ENCODE peak calls at places on chromosomes 1 and 21, in four cellular contexts. F, D, K and O are unnamed samples.
A peak's percentile ranks its signal among the peaks of the same experiment; 100 is the strongest.

GRCh38 chr1:245334827-245335490 is 180.2 kb downstream of the KIF26B start:
- DNase-seq in F (no peak), D (no peak), K (no peak), O (peak; percentile 37)

GRCh38 chr21:38956791-38957571 is 151.3 kb downstream of the ETS2 start:
- DNase-seq in F (no peak), D (no peak), K (no peak), O (peak; percentile 27)

GRCh38 chr1:165896277-165896676 is 68.9 kb downstream of the UCK2 start:
- DNase-seq in F (no peak), D (no peak), K (no peak), O (no peak)

GRCh38 chr1:247079141-247079874 is 697 bp upstream of the ZNF670 start:
- DNase-seq in F (peak; percentile 20), D (no peak), K (peak; percentile 88), O (peak; percentile 36)

GRCh38 chr1:32878183-32878582 is 7.5 kb upstream of the FNDC5 start:
- DNase-seq in F (no peak), D (no peak), K (no peak), O (no peak)

GRCh38 chr1:162360874-162361260 is 15.8 kb downstream of the SPATA46 start:
- DNase-seq in F (no peak), D (no peak), K (no peak), O (no peak)

GRCh38 chr1:218521414-218522169 is 176.5 kb downstream of the TGFB2 start:
- DNase-seq in F (no peak), D (peak; percentile 41), K (peak; percentile 45), O (peak; percentile 57)

GRCh38 chr1:182035097-182035770 is 26.3 kb downstream of the ZNF648 start:
- DNase-seq in F (no peak), D (no peak), K (no peak), O (no peak)

GRCh38 chr1:196056966-196057365 is 551.3 kb downstream of the KCNT2 start:
- DNase-seq in F (no peak), D (no peak), K (no peak), O (no peak)

GRCh38 chr1:152367436-152367835 is 7.6 kb upstream of the FLG2 start:
- DNase-seq in F (no peak), D (no peak), K (no peak), O (no peak)

GRCh38 chr1:64042331-64043100 is 160.9 kb upstream of the UBE2U start:
- DNase-seq in F (no peak), D (no peak), K (no peak), O (no peak)

GRCh38 chr1:68174173-68175113 is 57.9 kb downstream of the WLS start:
- DNase-seq in F (peak; percentile 84), D (peak; percentile 22), K (no peak), O (no peak)
- TF ChIP-seq TCF7L2 in F (no peak), D (no peak), K (no peak), O (no peak)

GRCh38 chr1:168135982-168136708 is 585 bp downstream of the GPR161 start:
- DNase-seq in F (no peak), D (no peak), K (no peak), O (peak; percentile 27)
- TF ChIP-seq TCF7L2 in F (no peak), D (no peak), K (no peak), O (no peak)

DNA sequence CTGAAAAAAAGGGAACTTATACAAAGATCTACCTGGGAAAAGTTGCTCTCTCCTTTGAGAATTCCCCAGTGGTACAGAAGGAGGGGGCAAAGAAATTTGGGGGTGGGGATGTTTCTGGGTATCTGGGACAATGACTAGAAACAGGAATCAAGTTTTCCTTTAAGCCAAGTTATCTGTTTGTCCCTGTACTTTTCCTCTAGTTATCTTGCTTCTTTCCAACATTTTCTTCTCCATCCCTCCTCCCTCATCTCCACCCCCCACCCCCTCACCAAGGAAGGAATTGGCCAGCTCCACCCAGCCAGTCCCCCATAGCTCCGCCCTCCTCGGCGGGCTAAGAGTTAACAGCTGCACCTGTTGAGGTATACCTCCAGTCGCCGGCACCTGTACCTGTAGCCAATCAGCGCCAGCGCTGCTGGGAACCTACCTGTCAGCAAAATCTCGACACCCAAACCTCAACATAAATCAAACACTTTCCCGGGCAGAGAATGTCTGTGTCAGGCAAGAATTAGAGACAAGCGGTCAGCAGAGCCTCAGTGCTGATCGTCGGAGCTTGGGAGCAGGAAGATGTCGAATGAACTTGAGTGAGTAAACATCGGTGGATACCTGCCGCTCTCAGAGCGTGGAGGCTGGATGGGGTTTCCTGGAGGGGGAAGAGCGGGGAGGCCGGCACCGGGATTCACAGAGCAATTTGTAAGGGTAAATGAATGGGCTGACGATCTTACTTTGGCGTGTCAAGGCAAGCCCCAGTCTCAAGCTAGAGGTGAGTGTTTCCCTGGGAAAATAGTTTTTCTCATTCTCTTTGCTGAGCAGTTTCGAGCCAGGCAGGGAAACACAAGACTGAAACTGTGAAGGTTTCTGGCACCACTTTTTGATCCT is at the start of gene GRHL3:
- DNase-seq in F (no peak), D (peak; percentile 46), K (no peak), O (no peak)
- TF ChIP-seq TCF7L2 in F (no peak), D (no peak), K (no peak), O (no peak)

GRCh38 chr1:109299087-109299983 is 7.5 kb downstream of the MYBPHL start:
- DNase-seq in F (no peak), D (no peak), K (peak; percentile 98), O (no peak)
- TF ChIP-seq TCF7L2 in F (no peak), D (no peak), K (no peak), O (no peak)

DNA sequence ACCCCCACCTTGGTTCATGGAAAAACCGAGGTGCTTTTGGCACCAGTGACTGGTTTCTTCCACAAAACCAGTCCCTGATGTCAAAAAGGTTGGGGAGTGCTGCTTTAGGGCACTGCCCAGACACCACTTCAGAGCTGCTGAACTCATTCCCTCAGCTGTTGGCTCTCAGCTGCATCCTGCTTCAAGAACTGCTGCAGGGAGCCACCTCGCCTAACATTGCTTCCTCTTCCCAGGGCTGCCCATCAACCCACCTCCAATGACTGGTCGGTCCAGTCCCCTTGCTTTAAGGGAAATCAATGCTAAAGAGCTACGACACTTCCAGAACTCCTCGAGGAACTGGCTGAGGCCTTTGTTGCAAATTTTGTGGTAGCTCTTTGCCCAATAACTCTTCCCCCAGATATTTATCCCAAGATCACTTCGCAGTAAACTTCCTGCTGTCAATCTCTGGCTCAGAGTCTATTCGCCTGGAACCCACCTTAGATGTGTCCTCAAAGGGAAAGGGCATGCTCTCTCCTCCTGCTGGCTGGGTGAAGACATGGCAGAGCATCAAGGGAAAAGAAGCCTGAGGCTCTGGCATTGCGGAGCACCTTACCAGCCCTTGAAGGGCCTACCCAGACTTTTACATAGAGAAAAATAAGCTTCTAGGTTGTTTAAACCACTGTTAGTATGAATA is 29.0 kb downstream of the C1orf52 start:
- DNase-seq in F (no peak), D (peak; percentile 29), K (peak; percentile 21), O (no peak)
- TF ChIP-seq TCF7L2 in F (no peak), D (no peak), K (no peak), O (no peak)